ENCODE peak calls at places on chromosome 12, in five cellular contexts. L is A172, P is GOT3, I is glutamatergic neuron, Z is GM04503. C is an unnamed sample.

GRCh38 chr12:26195641-26196423 is 459 bp downstream of the SSPN start:
- DNase-seq in L (no peak), P (no peak), I (peak), Z (no peak), C (no peak)

GRCh38 chr12:93113317-93114006 is 184.4 kb upstream of the EEA1 start:
- DNase-seq in L (no peak), P (no peak), I (no peak), Z (no peak), C (no peak)

GRCh38 chr12:14770495-14771313 is 32.6 kb downstream of the WBP11 start:
- DNase-seq in L (no peak), P (peak), I (peak), Z (peak), C (peak)

GRCh38 chr12:79420146-79420618 is 270.6 kb downstream of the PAWR start:
- DNase-seq in L (peak), P (no peak), I (no peak), Z (peak), C (peak)

GRCh38 chr12:125329239-125330238 is 264.3 kb downstream of the AACS start:
- DNase-seq in L (no peak), P (no peak), I (peak), Z (no peak), C (no peak)

GRCh38 chr12:122031342-122032216 is 9.9 kb downstream of the BCL7A start:
- DNase-seq in L (peak), P (no peak), I (peak), Z (no peak), C (peak)

GRCh38 chr12:12822886-12823285 is 9.7 kb downstream of the DDX47 start:
- DNase-seq in L (peak), P (no peak), I (no peak), Z (no peak), C (peak)

GRCh38 chr12:23810327-23810902 is 139.1 kb downstream of the SOX5 start:
- DNase-seq in L (no peak), P (no peak), I (no peak), Z (no peak), C (no peak)

GRCh38 chr12:48040294-48040820 is 36.1 kb upstream of the COL2A1 start:
- DNase-seq in L (no peak), P (no peak), I (no peak), Z (no peak), C (no peak)

GRCh38 chr12:114769634-114770033 is 85.7 kb upstream of the TBX3 start:
- DNase-seq in L (no peak), P (no peak), I (no peak), Z (peak), C (no peak)

GRCh38 chr12:107304588-107305532 is 211.5 kb upstream of the CRY1 start:
- DNase-seq in L (no peak), P (no peak), I (no peak), Z (no peak), C (no peak)

GRCh38 chr12:6767592-6768384 is 1.6 kb downstream of the PTMS start:
- DNase-seq in L (no peak), P (no peak), I (peak), Z (no peak), C (no peak)

GRCh38 chr12:53060721-53061276 is 10.9 kb downstream of the TNS2 start:
- DNase-seq in L (no peak), P (no peak), I (no peak), Z (no peak), C (no peak)

GRCh38 chr12:93895096-93895460 is 217.9 kb downstream of the CRADD start:
- DNase-seq in L (peak), P (no peak), I (no peak), Z (no peak), C (no peak)

GRCh38 chr12:62908667-62909066 is 26.3 kb downstream of the PPM1H start:
- DNase-seq in L (peak), P (no peak), I (no peak), Z (no peak), C (no peak)

GRCh38 chr12:101785671-101786070 is 45.1 kb downstream of the GNPTAB start:
- DNase-seq in L (no peak), P (no peak), I (no peak), Z (no peak), C (no peak)

GRCh38 chr12:32309811-32310755 is 89.3 kb upstream of the FGD4 start:
- DNase-seq in L (no peak), P (no peak), I (no peak), Z (no peak), C (no peak)

GRCh38 chr12:62922539-62922938 is 12.4 kb downstream of the PPM1H start:
- DNase-seq in L (no peak), P (no peak), I (no peak), Z (no peak), C (no peak)

GRCh38 chr12:57613427-57614109 is 2.3 kb downstream of the ARHGEF25 start:
- DNase-seq in L (no peak), P (no peak), I (no peak), Z (no peak), C (no peak)

GRCh38 chr12:46358791-46359666 is 13.5 kb downstream of the SLC38A2 start:
- DNase-seq in L (no peak), P (no peak), I (no peak), Z (no peak), C (no peak)

GRCh38 chr12:95582230-95583058 is 31.2 kb upstream of the USP44 start:
- DNase-seq in L (peak), P (no peak), I (no peak), Z (no peak), C (peak)

GRCh38 chr12:131404705-131405104 is 306.2 kb upstream of the SFSWAP start:
- DNase-seq in L (no peak), P (no peak), I (no peak), Z (no peak), C (no peak)

GRCh38 chr12:58548801-58549200 is 371.5 kb downstream of the LRIG3 start:
- DNase-seq in L (no peak), P (no peak), I (no peak), Z (no peak), C (no peak)

GRCh38 chr12:104662908-104663307 is 206.2 kb downstream of the CHST11 start:
- DNase-seq in L (no peak), P (no peak), I (no peak), Z (no peak), C (no peak)

GRCh38 chr12:100666588-100666987 is 93.1 kb downstream of the GAS2L3 start:
- DNase-seq in L (no peak), P (no peak), I (no peak), Z (no peak), C (no peak)

GRCh38 chr12:52514471-52515318 is 5.5 kb downstream of the KRT5 start:
- DNase-seq in L (no peak), P (no peak), I (no peak), Z (no peak), C (no peak)

GRCh38 chr12:1662761-1663439 is 28.0 kb upstream of the ADIPOR2 start:
- DNase-seq in L (no peak), P (no peak), I (peak), Z (no peak), C (no peak)

GRCh38 chr12:124480469-124481256 is 86.7 kb downstream of the NCOR2 start:
- DNase-seq in L (peak), P (no peak), I (peak), Z (no peak), C (peak)

C was measured in H4.